ENCODE peak calls at places on chromosome 16, in four cellular contexts. D, R, S and U are unnamed samples.

GRCh38 chr16:17389392-17389791 is 81.4 kb downstream of the XYLT1 start:
- DNase-seq in D (no peak), S (no peak), R (no peak), U (no peak)

GRCh38 chr16:22372882-22373661 is 1.3 kb downstream of the CDR2 start:
- DNase-seq in R (no peak), D (no peak), S (no peak), U (no peak)

GRCh38 chr16:54921229-54921824 is 9.3 kb upstream of the IRX5 start:
- DNase-seq in D (no peak), R (no peak), S (no peak), U (no peak)

GRCh38 chr16:49755291-49755611 is 100.7 kb downstream of the ZNF423 start:
- DNase-seq in D (peak), S (peak), R (no peak), U (no peak)

GRCh38 chr16:56547120-56547948 is 17.5 kb upstream of the MT4 start:
- DNase-seq in R (no peak), S (no peak), D (peak), U (no peak)

GRCh38 chr16:19945934-19946333 is 61.3 kb upstream of the GPRC5B start:
- DNase-seq in D (no peak), S (no peak), R (no peak), U (no peak)

GRCh38 chr16:1999866-2000514 is 9.6 kb downstream of the ZNF598 start:
- DNase-seq in S (no peak), R (no peak), D (no peak), U (no peak)

GRCh38 chr16:48497932-48498760 is 111.8 kb downstream of the N4BP1 start:
- DNase-seq in R (no peak), S (no peak), D (no peak), U (no peak)

GRCh38 chr16:49706620-49707355 is 149.1 kb downstream of the ZNF423 start:
- DNase-seq in D (no peak), R (no peak), S (no peak), U (no peak)

GRCh38 chr16:65667013-65667578 is 545.2 kb upstream of the CDH11 start:
- DNase-seq in R (no peak), S (no peak), D (peak), U (peak)

GRCh38 chr16:1100084-1100800 is 4.2 kb upstream of the C1QTNF8 start:
- DNase-seq in D (no peak), S (no peak), R (no peak), U (no peak)

GRCh38 chr16:86951831-86952598 is 365.2 kb downstream of the C16orf95 start:
- DNase-seq in R (no peak), D (no peak), S (peak), U (no peak)

GRCh38 chr16:9901-10665 is 43.3 kb downstream of the POLR3K start:
- DNase-seq in S (no peak), R (no peak), D (no peak), U (no peak)

GRCh38 chr16:11497329-11497805 is 89.4 kb downstream of the LITAF start:
- DNase-seq in S (peak), D (no peak), R (peak), U (peak)

GRCh38 chr16:86563489-86564345 is 2.9 kb upstream of the FOXC2 start:
- DNase-seq in D (peak), R (peak), S (peak), U (peak)

GRCh38 chr16:23182206-23182674 is 305 bp upstream of the SCNN1G start:
- DNase-seq in S (peak), D (peak), R (peak), U (peak)

GRCh38 chr16:22300427-22301071 is 3.3 kb downstream of the POLR3E start:
- DNase-seq in S (peak), D (peak), R (no peak), U (peak)

GRCh38 chr16:12529582-12529981 is 274.1 kb downstream of the CPPED1 start:
- DNase-seq in R (no peak), S (no peak), D (peak), U (no peak)

GRCh38 chr16:28984619-28985135 is at the start of gene LAT:
- DNase-seq in D (no peak), S (no peak), R (no peak), U (no peak)

GRCh38 chr16:89096768-89097527 is 3.3 kb downstream of the ACSF3 start:
- DNase-seq in D (no peak), R (no peak), S (no peak), U (no peak)

GRCh38 chr16:85395207-85395912 is 217.8 kb upstream of the GSE1 start:
- DNase-seq in S (peak), D (peak), R (peak), U (peak)
- TF ChIP-seq CHD4 in S (no peak), D (no peak), R (no peak), U (no peak)

GRCh38 chr16:82995286-82995926 is 368.6 kb downstream of the CDH13 start:
- DNase-seq in R (no peak), D (no peak), S (no peak), U (no peak)

GRCh38 chr16:82993415-82993814 is 366.6 kb downstream of the CDH13 start:
- DNase-seq in R (no peak), D (no peak), S (no peak), U (no peak)

GRCh38 chr16:82993874-82994375 is 367.2 kb downstream of the CDH13 start:
- DNase-seq in R (no peak), S (no peak), D (no peak), U (no peak)

GRCh38 chr16:82996814-82997213 is 370.0 kb downstream of the CDH13 start:
- DNase-seq in R (no peak), D (no peak), S (no peak), U (no peak)

DNA sequence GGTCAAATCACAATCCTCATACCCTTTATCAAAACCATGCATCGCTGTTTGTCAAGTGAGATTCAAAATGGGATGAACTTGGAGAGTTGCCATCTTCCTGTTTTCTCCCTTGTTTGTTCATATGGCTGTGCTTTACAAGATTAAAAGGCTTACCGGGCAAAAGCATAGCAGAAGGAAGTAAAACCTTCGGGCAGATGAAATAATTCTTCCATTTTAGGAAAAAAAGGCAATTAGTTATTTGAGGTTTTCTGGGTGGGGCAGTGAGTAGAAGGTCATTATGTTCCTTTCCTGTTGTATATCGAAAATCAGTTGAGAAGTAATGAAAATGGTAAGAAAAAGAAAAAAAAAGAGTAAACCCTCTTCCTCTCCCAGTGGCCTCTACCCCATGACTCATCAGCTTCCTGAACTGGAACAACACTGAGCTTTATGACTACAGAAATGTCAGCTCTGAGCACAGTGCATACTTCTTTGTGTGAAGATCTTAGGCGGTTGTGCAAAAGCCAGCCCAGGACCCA is 369.2 kb downstream of the CDH13 start:
- DNase-seq in D (no peak), R (no peak), S (no peak), U (no peak)
- TF ChIP-seq CHD4 in D (no peak), R (no peak), S (no peak), U (no peak)

DNA sequence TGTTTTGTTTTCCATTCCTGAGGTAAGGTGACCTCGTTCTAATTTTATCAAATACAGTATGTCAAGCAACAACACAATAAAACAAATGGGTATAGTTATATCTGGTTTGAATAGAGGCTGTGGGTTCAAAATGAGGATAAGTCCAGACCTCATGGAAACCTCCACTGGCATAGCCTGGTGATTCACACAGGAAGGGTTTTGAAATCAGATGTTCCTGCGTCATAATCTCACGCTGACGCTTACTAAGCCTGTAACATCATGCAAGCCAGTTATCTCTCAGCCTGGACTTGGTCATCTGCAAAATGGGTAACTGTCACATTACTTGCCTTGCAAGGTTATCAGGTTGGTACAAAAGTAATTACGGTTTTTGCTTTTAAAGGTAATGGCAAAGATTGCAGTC is 1056.3 kb upstream of the EEF2KMT start:
- DNase-seq in D (no peak), R (no peak), S (no peak), U (no peak)
- TF ChIP-seq CHD4 in D (no peak), R (no peak), S (no peak), U (no peak)

DNA sequence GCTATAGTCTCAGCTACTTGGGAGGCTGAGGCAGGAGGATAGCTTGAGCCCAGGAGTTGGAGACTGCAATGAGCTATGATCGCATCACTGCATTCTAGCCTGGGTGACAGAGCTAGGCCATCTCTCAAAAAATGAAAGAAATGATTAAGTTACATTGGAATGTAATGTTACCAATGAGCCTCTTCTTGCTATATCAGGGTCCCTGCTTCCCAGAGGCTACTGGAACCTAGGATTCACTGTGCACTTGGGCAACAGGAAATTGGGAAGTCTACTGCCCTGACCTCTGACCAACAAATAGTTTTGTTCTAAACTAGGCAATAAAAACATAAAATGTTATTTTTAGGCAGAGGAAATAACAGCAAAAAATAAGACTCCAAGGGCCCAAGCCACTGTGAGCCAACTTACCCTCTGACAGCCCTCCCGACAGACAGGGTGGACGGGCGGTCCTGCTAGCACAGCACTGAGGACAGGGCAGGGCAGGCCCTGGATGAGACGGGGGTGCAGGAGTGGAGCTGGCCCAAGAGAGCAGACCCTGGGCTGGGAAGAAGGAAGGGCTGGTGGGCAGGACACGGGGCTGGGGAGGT is 27.5 kb downstream of the NSMCE1 start:
- DNase-seq in S (no peak), D (no peak), R (no peak), U (no peak)
- TF ChIP-seq CHD4 in S (no peak), D (no peak), R (no peak), U (no peak)

GRCh38 chr16:9528680-9529079 is 437.2 kb downstream of the HAPSTR1 start:
- DNase-seq in S (no peak), R (no peak), D (no peak), U (no peak)
- TF ChIP-seq CHD4 in S (no peak), R (no peak), D (no peak), U (no peak)

DNA sequence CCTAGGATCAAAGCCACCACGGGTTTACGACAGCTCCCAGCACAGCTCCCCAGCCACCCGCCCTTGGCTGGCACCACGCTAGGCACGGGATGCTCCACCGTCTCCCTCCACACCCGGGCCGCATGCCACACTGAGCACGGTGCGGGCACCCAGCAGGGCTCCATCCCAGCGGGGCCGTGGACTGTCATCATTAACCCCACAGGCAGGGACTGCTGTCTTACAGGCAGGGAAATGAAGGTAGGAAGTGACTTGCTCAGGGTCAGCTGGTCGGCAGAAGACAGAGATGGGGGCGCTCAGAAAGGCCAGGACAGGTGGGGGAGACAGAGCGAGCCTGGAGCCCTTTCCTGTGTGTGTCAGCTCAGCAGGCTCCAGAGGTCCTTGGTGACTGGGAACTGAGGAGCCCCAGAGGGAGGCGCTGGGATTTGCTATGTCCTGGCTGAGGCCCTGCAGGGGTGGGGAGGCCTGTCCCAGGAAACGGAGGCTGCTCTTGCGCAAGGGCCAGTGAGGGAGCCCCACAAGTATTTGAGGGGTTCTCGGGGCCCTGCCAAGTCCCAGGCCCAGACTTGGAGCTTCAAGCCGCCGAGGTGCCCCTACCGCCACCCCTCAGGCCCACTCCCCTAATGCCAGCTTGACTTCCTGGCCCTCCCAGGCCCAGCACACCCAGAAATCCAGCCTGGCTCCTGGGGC is 3.2 kb downstream of the UBALD1 start:
- DNase-seq in D (no peak), R (no peak), S (no peak), U (no peak)
- TF ChIP-seq CHD4 in D (no peak), R (no peak), S (no peak), U (no peak)

GRCh38 chr16:80509872-80510271 is 30.9 kb upstream of the DYNLRB2 start:
- DNase-seq in S (no peak), R (no peak), D (no peak), U (no peak)

GRCh38 chr16:80507538-80507937 is 33.3 kb upstream of the DYNLRB2 start:
- DNase-seq in D (no peak), S (no peak), R (no peak), U (no peak)

GRCh38 chr16:80515374-80515773 is 25.4 kb upstream of the DYNLRB2 start:
- DNase-seq in S (no peak), R (no peak), D (no peak), U (no peak)

GRCh38 chr16:80512460-80512859 is 28.3 kb upstream of the DYNLRB2 start:
- DNase-seq in S (no peak), D (no peak), R (no peak), U (no peak)

DNA sequence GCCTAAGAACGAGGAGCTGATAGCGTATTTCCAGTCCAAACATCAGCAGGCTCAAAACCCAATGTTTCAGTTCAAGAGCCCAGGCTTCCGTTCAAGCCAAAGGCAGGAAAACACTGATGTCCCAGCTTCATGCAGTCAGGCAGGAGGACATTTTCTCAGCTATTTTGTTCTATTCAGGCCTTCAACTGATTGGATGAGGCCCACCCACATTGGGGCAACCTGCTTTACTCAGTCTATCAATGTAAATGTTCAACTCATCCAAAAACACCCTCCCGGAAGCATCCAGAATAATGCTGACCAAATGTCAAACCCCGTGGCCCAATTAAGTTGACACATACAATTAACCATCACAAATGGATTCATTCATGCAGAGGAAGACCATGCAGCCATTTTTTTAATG is 29.0 kb upstream of the DYNLRB2 start:
- DNase-seq in S (no peak), D (no peak), R (no peak), U (no peak)
- TF ChIP-seq CHD4 in S (no peak), D (no peak), R (no peak), U (no peak)